ENCODE peak calls at places on chromosomes 6 and 20, in six cellular contexts. One of them, this sample, is unnamed.

GRCh38 chr6:111986651-111987050 is 67.3 kb upstream of the CCN6 start:
- DNase-seq in lower lobe of right lung: no peak
- DNase-seq in hepatocyte: no peak
- DNase-seq in HCT116: no peak
- DNase-seq in left lung: no peak
- DNase-seq in nephron progenitor cell: no peak
- DNase-seq in this sample: no peak

GRCh38 chr20:2005831-2006426 is 12.1 kb upstream of the PDYN start:
- DNase-seq in lower lobe of right lung: peak
- DNase-seq in hepatocyte: peak
- DNase-seq in HCT116: peak
- DNase-seq in left lung: peak
- DNase-seq in nephron progenitor cell: peak
- DNase-seq in this sample: peak

GRCh38 chr6:44285552-44286284 is 15.5 kb downstream of the TMEM151B start:
- DNase-seq in lower lobe of right lung: no peak
- DNase-seq in hepatocyte: no peak
- DNase-seq in HCT116: no peak
- DNase-seq in left lung: no peak
- DNase-seq in nephron progenitor cell: peak
- DNase-seq in this sample: no peak

GRCh38 chr6:95364016-95364604 is 213.2 kb upstream of the MANEA start:
- DNase-seq in lower lobe of right lung: no peak
- DNase-seq in hepatocyte: peak
- DNase-seq in HCT116: peak
- DNase-seq in left lung: no peak
- DNase-seq in nephron progenitor cell: no peak
- DNase-seq in this sample: no peak

GRCh38 chr6:13796781-13797180 is 17.6 kb downstream of the MCUR1 start:
- DNase-seq in lower lobe of right lung: no peak
- DNase-seq in hepatocyte: no peak
- DNase-seq in HCT116: no peak
- DNase-seq in left lung: no peak
- DNase-seq in nephron progenitor cell: no peak
- DNase-seq in this sample: no peak

GRCh38 chr6:30743099-30744053 is 889 bp upstream of the FLOT1 start:
- DNase-seq in lower lobe of right lung: peak
- DNase-seq in hepatocyte: no peak
- DNase-seq in HCT116: no peak
- DNase-seq in left lung: peak
- DNase-seq in nephron progenitor cell: no peak
- DNase-seq in this sample: no peak

GRCh38 chr6:11727995-11728961 is 50.3 kb downstream of the ADTRP start:
- DNase-seq in lower lobe of right lung: no peak
- DNase-seq in hepatocyte: no peak
- DNase-seq in HCT116: no peak
- DNase-seq in left lung: no peak
- DNase-seq in nephron progenitor cell: no peak
- DNase-seq in this sample: peak

GRCh38 chr6:46606318-46606717 is 46.3 kb downstream of the CYP39A1 start:
- DNase-seq in lower lobe of right lung: no peak
- DNase-seq in hepatocyte: no peak
- DNase-seq in HCT116: no peak
- DNase-seq in left lung: no peak
- DNase-seq in nephron progenitor cell: no peak
- DNase-seq in this sample: no peak

GRCh38 chr20:58219342-58219700 is 9.1 kb downstream of the ANKRD60 start:
- DNase-seq in lower lobe of right lung: no peak
- DNase-seq in hepatocyte: no peak
- DNase-seq in HCT116: no peak
- DNase-seq in left lung: no peak
- DNase-seq in nephron progenitor cell: no peak
- DNase-seq in this sample: no peak

GRCh38 chr6:82957171-82957894 is 108.3 kb downstream of the UBE3D start:
- DNase-seq in lower lobe of right lung: no peak
- DNase-seq in hepatocyte: no peak
- DNase-seq in HCT116: no peak
- DNase-seq in left lung: no peak
- DNase-seq in nephron progenitor cell: no peak
- DNase-seq in this sample: no peak

GRCh38 chr6:136086686-136087085 is 163.4 kb downstream of the MTFR2 start:
- DNase-seq in lower lobe of right lung: no peak
- DNase-seq in hepatocyte: no peak
- DNase-seq in HCT116: no peak
- DNase-seq in left lung: no peak
- DNase-seq in nephron progenitor cell: no peak
- DNase-seq in this sample: no peak

GRCh38 chr6:5833120-5833519 is 173.6 kb downstream of the NRN1 start:
- DNase-seq in lower lobe of right lung: no peak
- DNase-seq in hepatocyte: no peak
- DNase-seq in HCT116: no peak
- DNase-seq in left lung: no peak
- DNase-seq in nephron progenitor cell: no peak
- DNase-seq in this sample: no peak

GRCh38 chr6:138971601-138972000 is 16.5 kb downstream of the REPS1 start:
- DNase-seq in lower lobe of right lung: no peak
- DNase-seq in hepatocyte: no peak
- DNase-seq in HCT116: no peak
- DNase-seq in left lung: no peak
- DNase-seq in nephron progenitor cell: no peak
- DNase-seq in this sample: no peak

GRCh38 chr6:106749611-106750010 is 120.2 kb downstream of the QRSL1 start:
- DNase-seq in lower lobe of right lung: no peak
- DNase-seq in hepatocyte: no peak
- DNase-seq in HCT116: no peak
- DNase-seq in left lung: no peak
- DNase-seq in nephron progenitor cell: no peak
- DNase-seq in this sample: no peak

GRCh38 chr6:75750925-75751324 is 1.9 kb downstream of the MYO6 start:
- DNase-seq in lower lobe of right lung: no peak
- DNase-seq in hepatocyte: no peak
- DNase-seq in HCT116: no peak
- DNase-seq in left lung: no peak
- DNase-seq in nephron progenitor cell: no peak
- DNase-seq in this sample: no peak

GRCh38 chr6:148445620-148446019 is 103.0 kb downstream of the SASH1 start:
- DNase-seq in lower lobe of right lung: no peak
- DNase-seq in hepatocyte: no peak
- DNase-seq in HCT116: no peak
- DNase-seq in left lung: no peak
- DNase-seq in nephron progenitor cell: no peak
- DNase-seq in this sample: no peak

GRCh38 chr6:43436577-43437282 is 9.4 kb downstream of the ABCC10 start:
- DNase-seq in lower lobe of right lung: no peak
- DNase-seq in hepatocyte: peak
- DNase-seq in HCT116: no peak
- DNase-seq in left lung: no peak
- DNase-seq in nephron progenitor cell: no peak
- DNase-seq in this sample: no peak

GRCh38 chr6:14804001-14804401 is 441.9 kb upstream of the JARID2 start:
- DNase-seq in lower lobe of right lung: no peak
- DNase-seq in hepatocyte: no peak
- DNase-seq in HCT116: no peak
- DNase-seq in left lung: no peak
- DNase-seq in nephron progenitor cell: no peak
- DNase-seq in this sample: no peak

GRCh38 chr6:79280756-79281155 is 46.3 kb upstream of the HMGN3 start:
- DNase-seq in lower lobe of right lung: no peak
- DNase-seq in hepatocyte: no peak
- DNase-seq in HCT116: no peak
- DNase-seq in left lung: no peak
- DNase-seq in nephron progenitor cell: no peak
- DNase-seq in this sample: no peak

GRCh38 chr6:25041676-25042598 is 106.2 kb upstream of the RIPOR2 start:
- DNase-seq in lower lobe of right lung: no peak
- DNase-seq in hepatocyte: no peak
- DNase-seq in HCT116: no peak
- DNase-seq in left lung: no peak
- DNase-seq in nephron progenitor cell: no peak
- DNase-seq in this sample: no peak

GRCh38 chr6:31307669-31308049 is 35.8 kb upstream of the HLA-C start:
- DNase-seq in lower lobe of right lung: no peak
- DNase-seq in hepatocyte: no peak
- DNase-seq in HCT116: no peak
- DNase-seq in left lung: no peak
- DNase-seq in nephron progenitor cell: no peak
- DNase-seq in this sample: no peak

GRCh38 chr20:53210931-53211330 is 238.8 kb downstream of the TSHZ2 start:
- DNase-seq in lower lobe of right lung: no peak
- DNase-seq in hepatocyte: no peak
- DNase-seq in HCT116: no peak
- DNase-seq in left lung: no peak
- DNase-seq in nephron progenitor cell: no peak
- DNase-seq in this sample: no peak

GRCh38 chr6:151524059-151524458 is 30.2 kb downstream of the CCDC170 start:
- DNase-seq in lower lobe of right lung: no peak
- DNase-seq in hepatocyte: no peak
- DNase-seq in HCT116: no peak
- DNase-seq in left lung: no peak
- DNase-seq in nephron progenitor cell: no peak
- DNase-seq in this sample: no peak

GRCh38 chr6:9543649-9544048 is 871.2 kb downstream of the TFAP2A start:
- DNase-seq in lower lobe of right lung: no peak
- DNase-seq in hepatocyte: no peak
- DNase-seq in HCT116: no peak
- DNase-seq in left lung: no peak
- DNase-seq in nephron progenitor cell: no peak
- DNase-seq in this sample: no peak
- TF ChIP-seq CTCF in lower lobe of right lung: no peak
- TF ChIP-seq CTCF in hepatocyte: no peak
- TF ChIP-seq CTCF in HCT116: no peak
- TF ChIP-seq CTCF in left lung: no peak
- TF ChIP-seq CTCF in nephron progenitor cell: no peak
- TF ChIP-seq CTCF in this sample: no peak

DNA sequence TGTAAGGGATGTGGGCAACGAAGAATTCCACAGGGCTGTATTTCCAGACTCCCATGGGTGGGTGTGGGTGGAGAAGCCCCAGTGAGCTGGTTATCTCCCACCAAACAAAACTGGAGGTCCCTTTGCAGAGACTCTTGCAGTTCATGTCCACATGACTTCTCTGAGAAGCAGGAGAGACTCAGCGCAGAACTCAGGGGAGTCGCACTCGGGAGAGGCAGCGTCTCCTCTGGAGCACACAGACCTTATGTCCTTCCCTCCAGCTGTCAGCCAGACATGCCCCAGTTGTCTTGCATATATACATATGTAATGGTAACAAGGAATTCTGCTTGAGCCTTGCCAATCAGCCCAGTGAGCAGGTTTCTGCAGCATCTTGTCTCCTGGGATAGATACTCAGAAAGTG is 23.8 kb downstream of the MYT1 start:
- DNase-seq in lower lobe of right lung: peak
- DNase-seq in hepatocyte: no peak
- DNase-seq in HCT116: no peak
- DNase-seq in left lung: no peak
- DNase-seq in nephron progenitor cell: no peak
- DNase-seq in this sample: no peak
- TF ChIP-seq CTCF in lower lobe of right lung: no peak
- TF ChIP-seq CTCF in hepatocyte: no peak
- TF ChIP-seq CTCF in HCT116: no peak
- TF ChIP-seq CTCF in left lung: no peak
- TF ChIP-seq CTCF in nephron progenitor cell: no peak
- TF ChIP-seq CTCF in this sample: no peak

GRCh38 chr20:61614311-61615100 is 362.4 kb downstream of the CDH4 start:
- DNase-seq in lower lobe of right lung: peak
- DNase-seq in hepatocyte: no peak
- DNase-seq in HCT116: no peak
- DNase-seq in left lung: peak
- DNase-seq in nephron progenitor cell: no peak
- DNase-seq in this sample: no peak
- TF ChIP-seq CTCF in lower lobe of right lung: no peak
- TF ChIP-seq CTCF in hepatocyte: no peak
- TF ChIP-seq CTCF in HCT116: no peak
- TF ChIP-seq CTCF in left lung: no peak
- TF ChIP-seq CTCF in nephron progenitor cell: no peak
- TF ChIP-seq CTCF in this sample: no peak

GRCh38 chr20:6184086-6184485 is 61.3 kb upstream of the FERMT1 start:
- DNase-seq in lower lobe of right lung: no peak
- DNase-seq in hepatocyte: no peak
- DNase-seq in HCT116: no peak
- DNase-seq in left lung: peak
- DNase-seq in nephron progenitor cell: no peak
- DNase-seq in this sample: no peak
- TF ChIP-seq CTCF in lower lobe of right lung: no peak
- TF ChIP-seq CTCF in hepatocyte: no peak
- TF ChIP-seq CTCF in HCT116: no peak
- TF ChIP-seq CTCF in left lung: no peak
- TF ChIP-seq CTCF in nephron progenitor cell: no peak
- TF ChIP-seq CTCF in this sample: no peak

GRCh38 chr20:59412896-59413295 is 112.5 kb downstream of the EDN3 start:
- DNase-seq in lower lobe of right lung: no peak
- DNase-seq in hepatocyte: peak
- DNase-seq in HCT116: no peak
- DNase-seq in left lung: no peak
- DNase-seq in nephron progenitor cell: no peak
- DNase-seq in this sample: no peak
- TF ChIP-seq CTCF in lower lobe of right lung: no peak
- TF ChIP-seq CTCF in hepatocyte: peak
- TF ChIP-seq CTCF in HCT116: no peak
- TF ChIP-seq CTCF in left lung: no peak
- TF ChIP-seq CTCF in nephron progenitor cell: peak
- TF ChIP-seq CTCF in this sample: no peak

DNA sequence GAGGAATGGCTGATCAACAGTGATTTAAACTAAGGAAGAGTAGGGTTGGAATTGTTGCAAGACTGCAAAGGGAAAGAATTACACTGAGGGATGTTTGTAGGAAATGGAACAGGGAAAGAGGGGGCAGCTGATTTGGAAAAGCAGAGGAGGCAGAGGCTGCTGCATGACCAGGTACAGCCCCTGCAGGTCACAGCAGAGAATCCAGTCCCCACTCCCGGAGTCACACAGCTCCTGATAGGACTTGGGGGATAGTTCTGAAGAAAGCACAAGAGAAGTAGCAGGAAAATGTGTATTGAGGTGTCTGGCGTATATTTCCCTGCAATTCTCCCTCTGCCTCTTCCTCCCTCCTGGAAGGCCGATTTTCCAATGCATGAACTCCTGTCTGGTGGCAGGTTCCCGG is 92.5 kb upstream of the PDE10A start:
- DNase-seq in lower lobe of right lung: no peak
- DNase-seq in hepatocyte: no peak
- DNase-seq in HCT116: no peak
- DNase-seq in left lung: no peak
- DNase-seq in nephron progenitor cell: no peak
- DNase-seq in this sample: no peak
- TF ChIP-seq CTCF in lower lobe of right lung: no peak
- TF ChIP-seq CTCF in hepatocyte: no peak
- TF ChIP-seq CTCF in HCT116: no peak
- TF ChIP-seq CTCF in left lung: no peak
- TF ChIP-seq CTCF in nephron progenitor cell: no peak
- TF ChIP-seq CTCF in this sample: no peak

This sample was measured in osteocyte.